ENCODE peak calls at places on chromosomes 16 and 17, in four cellular contexts. S is kidney, Q is iPS DF 6.9, P is dorsolateral prefrontal cortex. C is an unnamed sample.

GRCh38 chr17:62751350-62751691 is 56.8 kb downstream of the MARCHF10 start:
- DNase-seq in Q (no peak), P (no peak), S (no peak), C (no peak)

GRCh38 chr16:27317738-27318398 is 4.1 kb downstream of the IL4R start:
- DNase-seq in Q (no peak), P (no peak), S (no peak), C (no peak)

GRCh38 chr16:1474047-1474446 is 781 bp downstream of the CLCN7 start:
- DNase-seq in Q (no peak), P (no peak), S (no peak), C (no peak)

GRCh38 chr17:61869138-61869537 is 5.8 kb upstream of the BRIP1 start:
- DNase-seq in Q (no peak), P (no peak), S (no peak), C (no peak)

GRCh38 chr17:44922136-44922535 is 6.8 kb upstream of the GFAP start:
- DNase-seq in S (no peak), P (peak; percentile 18), Q (no peak), C (no peak)

GRCh38 chr17:71180801-71181385 is 939.9 kb upstream of the SOX9 start:
- DNase-seq in S (no peak), Q (no peak), P (no peak), C (no peak)

GRCh38 chr17:386145-386876 is 33.7 kb upstream of the RPH3AL start:
- DNase-seq in P (peak; percentile 71), S (peak; percentile 93), Q (no peak), C (no peak)

GRCh38 chr17:76952402-76952801 is 84.2 kb downstream of the MGAT5B start:
- DNase-seq in Q (no peak), P (no peak), S (no peak), C (no peak)

GRCh38 chr16:83187404-83187803 is 560.6 kb downstream of the CDH13 start:
- DNase-seq in Q (no peak), P (no peak), S (no peak), C (no peak)

GRCh38 chr17:79750650-79751545 is 20.2 kb downstream of the ENPP7 start:
- DNase-seq in Q (no peak), S (peak; percentile 5), P (no peak), C (no peak)

GRCh38 chr17:2067559-2067958 is 12.7 kb downstream of the HIC1 start:
- DNase-seq in Q (no peak), P (no peak), S (no peak), C (no peak)

GRCh38 chr16:89574681-89575246 is 794 bp upstream of the CPNE7 start:
- DNase-seq in S (peak; percentile 82), Q (no peak), P (no peak), C (peak; percentile 65)

GRCh38 chr16:23280483-23280967 is 21.6 kb upstream of the SCNN1B start:
- DNase-seq in P (no peak), Q (no peak), S (no peak), C (no peak)

GRCh38 chr16:26981266-26981938 is 85.3 kb upstream of the C16orf82 start:
- DNase-seq in Q (no peak), S (no peak), P (no peak), C (no peak)

GRCh38 chr16:11668590-11669379 is 530 bp downstream of the SNN start:
- DNase-seq in S (peak; percentile 83), Q (no peak), P (no peak), C (no peak)

GRCh38 chr16:68257906-68258800 is 6.2 kb upstream of the SLC7A6 start:
- DNase-seq in Q (no peak), P (no peak), S (peak; percentile 96), C (no peak)

GRCh38 chr17:16419074-16419928 is 3.9 kb downstream of the TRPV2 start:
- DNase-seq in Q (no peak), S (no peak), P (no peak), C (no peak)

GRCh38 chr17:17810374-17811248 is 26.2 kb downstream of the SREBF1 start:
- DNase-seq in Q (no peak), S (no peak), P (no peak), C (no peak)

GRCh38 chr16:89171216-89172170 is at the start of gene CDH15:
- DNase-seq in P (peak; percentile 83), Q (peak; percentile 93), S (peak; percentile 98), C (peak; percentile 98)

GRCh38 chr16:73027655-73028220 is 20.2 kb downstream of the ZFHX3 start:
- DNase-seq in Q (no peak), S (no peak), P (no peak), C (no peak)

GRCh38 chr17:74860229-74860998 is 729 bp upstream of the GRIN2C start:
- DNase-seq in P (no peak), S (no peak), Q (no peak), C (no peak)

GRCh38 chr17:29178750-29179231 is 1.4 kb downstream of the MYO18A start:
- DNase-seq in S (no peak), P (no peak), Q (no peak), C (no peak)

GRCh38 chr17:80261159-80261894 is 675 bp downstream of the RNF213 start:
- DNase-seq in S (no peak), P (peak; percentile 42), Q (peak; percentile 81), C (no peak)

GRCh38 chr16:83356266-83356665 is 451.5 kb upstream of the HSBP1 start:
- DNase-seq in P (no peak), Q (peak; percentile 20), S (no peak), C (no peak)

GRCh38 chr16:8548166-8548565 is 42.1 kb downstream of the TMEM114 start:
- DNase-seq in Q (no peak), P (no peak), S (no peak), C (no peak)

GRCh38 chr16:15856901-15857778 is at the start of gene MYH11:
- DNase-seq in P (no peak), Q (no peak), S (no peak), C (no peak)

GRCh38 chr17:64187093-64187895 is 57.4 kb upstream of the ERN1 start:
- DNase-seq in S (no peak), Q (no peak), P (no peak), C (no peak)

GRCh38 chr17:55320594-55321506 is 56.1 kb downstream of the HLF start:
- DNase-seq in S (no peak), Q (no peak), P (peak; percentile 46), C (no peak)

GRCh38 chr17:63399856-63400255 is 46.2 kb downstream of the CYB561 start:
- DNase-seq in P (no peak), Q (no peak), S (peak; percentile 79), C (no peak)

GRCh38 chr17:79990051-79990592 is 45.5 kb downstream of the TBC1D16 start:
- DNase-seq in S (peak; percentile 78), Q (no peak), P (no peak), C (no peak)

GRCh38 chr16:51298800-51299199 is 147.7 kb upstream of the SALL1 start:
- DNase-seq in P (no peak), S (no peak), Q (no peak), C (no peak)

GRCh38 chr16:28155293-28155692 is 56.5 kb downstream of the XPO6 start:
- DNase-seq in P (no peak), Q (no peak), S (no peak), C (no peak)

DNA sequence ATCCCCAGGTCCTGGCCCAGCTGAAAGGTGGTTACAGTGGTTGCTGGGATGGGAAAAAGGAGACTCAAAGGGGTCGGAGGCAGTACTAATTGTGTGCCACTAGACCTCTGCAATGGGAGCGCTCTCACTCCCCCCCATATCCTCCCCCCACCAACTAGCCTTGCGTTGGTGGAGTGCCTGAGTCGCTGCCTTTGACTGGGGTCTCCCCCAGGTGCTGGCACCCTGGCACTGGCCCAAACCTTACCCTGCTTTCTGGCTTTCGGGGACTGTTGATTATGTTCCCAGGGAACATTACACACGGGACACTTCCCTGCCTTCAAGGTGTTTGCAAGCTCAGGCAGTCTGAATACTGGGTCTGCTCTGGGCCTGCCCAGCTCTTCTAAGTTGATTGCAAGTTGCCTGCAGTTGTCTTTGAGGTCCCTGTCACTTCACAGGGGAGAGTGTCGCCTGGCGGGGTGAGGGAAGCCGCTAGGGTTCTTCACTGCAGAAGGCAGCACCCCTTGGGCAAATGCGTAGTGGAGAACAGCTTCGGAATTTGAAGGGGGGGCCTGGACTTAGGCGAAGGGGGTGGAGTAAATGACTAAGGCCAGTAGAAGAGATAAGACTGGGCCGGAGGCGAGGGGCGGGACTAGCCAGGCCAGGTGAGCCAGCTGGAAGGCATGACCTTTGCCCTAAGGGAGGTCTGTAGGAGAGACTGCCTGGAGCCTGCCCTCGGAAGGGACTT is 98.0 kb downstream of the RAB11FIP4 start:
- DNase-seq in Q (peak; percentile 60), S (peak; percentile 87), P (no peak), C (no peak)
- H3K4me3 ChIP-seq in Q (peak overlapping the region; percentile 89), S (peak overlapping the region; percentile 65), P (peak overlapping the region; percentile 76), C (no peak overlapping the region)

DNA sequence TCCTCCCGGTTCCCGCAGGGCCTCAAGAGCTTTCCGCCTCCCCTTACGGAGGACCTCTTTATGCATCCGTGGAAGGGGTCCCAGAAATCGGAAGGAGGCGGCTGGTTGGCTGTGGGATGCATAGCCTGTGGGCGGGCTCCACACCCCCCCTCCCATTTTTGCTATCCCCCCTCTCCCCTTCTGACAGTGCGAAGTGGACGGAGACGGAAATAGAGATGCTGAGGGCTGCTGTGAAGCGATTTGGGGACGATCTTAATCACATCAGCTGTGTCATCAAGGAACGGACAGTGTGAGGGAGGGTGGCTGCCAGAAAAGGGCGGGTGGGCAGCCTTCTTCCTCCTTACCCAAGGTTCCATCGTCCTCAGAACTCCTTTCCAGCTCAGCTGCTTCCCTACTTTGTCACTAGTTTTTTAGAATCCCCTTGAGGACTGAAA is 3.2 kb downstream of the RNASEK start:
- DNase-seq in Q (no peak), P (no peak), S (peak; percentile 73), C (no peak)
- H3K4me3 ChIP-seq in Q (no peak overlapping the region), P (peak overlapping the region; percentile 86), S (peak overlapping the region; percentile 80), C (peak overlapping the region; percentile 67)

GRCh38 chr16:54651851-54652770 is 278.6 kb upstream of the IRX5 start:
- DNase-seq in Q (no peak), S (no peak), P (no peak), C (no peak)
- H3K4me3 ChIP-seq in Q (no peak overlapping the region), S (no peak overlapping the region), P (no peak overlapping the region), C (no peak overlapping the region)

GRCh38 chr16:87856796-87857228 is 12.5 kb downstream of the SLC7A5 start:
- DNase-seq in Q (no peak), S (no peak), P (no peak), C (peak; percentile 75)

GRCh38 chr16:87855852-87856715 is 13.2 kb downstream of the SLC7A5 start:
- DNase-seq in S (peak; percentile 90), Q (no peak), P (no peak), C (peak; percentile 72)

GRCh38 chr16:87853411-87854052 is 15.8 kb downstream of the SLC7A5 start:
- DNase-seq in S (peak; percentile 96), Q (no peak), P (peak; percentile 91), C (peak; percentile 96)

GRCh38 chr16:87854907-87855683 is 14.2 kb downstream of the SLC7A5 start:
- DNase-seq in Q (no peak), P (no peak), S (no peak), C (peak; percentile 77)

DNA sequence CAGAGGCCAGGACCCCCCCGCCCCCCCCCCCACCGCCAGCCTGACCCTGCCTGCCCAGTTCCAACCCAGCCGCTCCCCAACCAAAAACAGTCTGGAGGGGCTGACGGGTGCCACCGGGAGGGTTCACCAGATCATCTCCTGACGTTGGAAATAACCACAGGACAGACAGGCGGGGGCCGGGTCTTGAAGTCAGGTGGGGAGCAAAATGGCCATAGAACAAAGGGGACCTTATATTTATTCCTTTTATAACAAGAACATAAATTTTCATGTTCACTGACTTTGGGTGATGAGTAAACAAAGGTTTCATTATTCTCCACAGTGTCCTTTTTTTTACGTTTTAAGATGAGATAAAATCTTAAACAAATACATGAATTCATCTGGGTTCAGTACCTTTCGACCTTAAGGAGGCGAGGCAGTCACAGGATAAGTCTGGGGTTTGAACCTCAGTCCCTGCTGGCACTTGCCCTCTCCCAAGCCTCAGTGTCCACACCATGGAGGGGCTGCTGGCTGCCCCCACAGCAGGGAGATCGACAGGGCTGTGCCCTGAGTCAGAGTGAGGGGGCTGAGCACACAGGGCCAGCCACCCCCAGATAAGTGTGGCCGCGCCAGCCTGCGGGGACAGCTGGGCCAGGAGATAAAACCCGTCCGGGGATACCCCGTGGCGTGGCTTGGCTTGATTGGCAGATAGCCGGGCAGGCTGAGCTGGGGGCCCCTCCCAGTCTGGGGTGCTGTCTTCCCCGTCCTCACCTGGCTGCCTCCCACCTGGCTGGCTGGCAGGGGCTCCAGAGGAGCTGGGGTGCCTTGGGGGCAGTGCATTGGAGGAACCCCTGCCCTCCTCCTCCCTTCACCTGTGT is 15.0 kb downstream of the SLC7A5 start:
- DNase-seq in Q (no peak), P (no peak), S (no peak), C (peak; percentile 91)
- H3K4me3 ChIP-seq in Q (no peak overlapping the region), P (peak overlapping the region; percentile 46), S (no peak overlapping the region), C (no peak overlapping the region)